ENCODE peak calls at places on chromosomes 7 and 10, in eight cellular contexts. One of them, this sample, is unnamed.
A peak's percentile ranks its signal among the peaks of the same experiment; 100 is the strongest.

GRCh38 chr10:68982389-68982788 is 6.2 kb upstream of the KIFBP start:
- DNase-seq in osteocyte: no peak
- DNase-seq in thoracic aorta: no peak
- DNase-seq in GM12865: no peak
- DNase-seq in choroid plexus epithelial cell: no peak
- DNase-seq in psoas muscle: no peak
- DNase-seq in AG10803: no peak
- DNase-seq in cardiac muscle cell: no peak
- DNase-seq in this sample: no peak

GRCh38 chr7:155848691-155849690 is 36.7 kb upstream of the SHH start:
- DNase-seq in osteocyte: no peak
- DNase-seq in thoracic aorta: no peak
- DNase-seq in GM12865: no peak
- DNase-seq in choroid plexus epithelial cell: no peak
- DNase-seq in psoas muscle: no peak
- DNase-seq in AG10803: no peak
- DNase-seq in cardiac muscle cell: no peak
- DNase-seq in this sample: no peak

GRCh38 chr7:44971991-44972441 is 6.8 kb downstream of the MYO1G start:
- DNase-seq in osteocyte: no peak
- DNase-seq in thoracic aorta: no peak
- DNase-seq in GM12865: no peak
- DNase-seq in choroid plexus epithelial cell: no peak
- DNase-seq in psoas muscle: no peak
- DNase-seq in AG10803: no peak
- DNase-seq in cardiac muscle cell: no peak
- DNase-seq in this sample: no peak

GRCh38 chr7:6162331-6162620 is 110.1 kb downstream of the CYTH3 start:
- DNase-seq in osteocyte: no peak
- DNase-seq in thoracic aorta: peak; percentile 41
- DNase-seq in GM12865: no peak
- DNase-seq in choroid plexus epithelial cell: no peak
- DNase-seq in psoas muscle: peak; percentile 82
- DNase-seq in AG10803: no peak
- DNase-seq in cardiac muscle cell: no peak
- DNase-seq in this sample: no peak

GRCh38 chr7:36037121-36037662 is 115.9 kb upstream of the EEPD1 start:
- DNase-seq in osteocyte: no peak
- DNase-seq in thoracic aorta: peak; percentile 46
- DNase-seq in GM12865: no peak
- DNase-seq in choroid plexus epithelial cell: peak; percentile 95
- DNase-seq in psoas muscle: peak; percentile 62
- DNase-seq in AG10803: peak; percentile 66
- DNase-seq in cardiac muscle cell: no peak
- DNase-seq in this sample: no peak

GRCh38 chr7:25665903-25666670 is 437.8 kb upstream of the NPVF start:
- DNase-seq in osteocyte: no peak
- DNase-seq in thoracic aorta: no peak
- DNase-seq in GM12865: no peak
- DNase-seq in choroid plexus epithelial cell: no peak
- DNase-seq in psoas muscle: no peak
- DNase-seq in AG10803: no peak
- DNase-seq in cardiac muscle cell: no peak
- DNase-seq in this sample: no peak

GRCh38 chr7:24978837-24979469 is 1.0 kb downstream of the OSBPL3 start:
- DNase-seq in osteocyte: no peak
- DNase-seq in thoracic aorta: no peak
- DNase-seq in GM12865: peak; percentile 40
- DNase-seq in choroid plexus epithelial cell: no peak
- DNase-seq in psoas muscle: peak; percentile 57
- DNase-seq in AG10803: no peak
- DNase-seq in cardiac muscle cell: peak; percentile 14
- DNase-seq in this sample: no peak

GRCh38 chr7:132076301-132077049 is 499.8 kb downstream of the PLXNA4 start:
- DNase-seq in osteocyte: no peak
- DNase-seq in thoracic aorta: no peak
- DNase-seq in GM12865: no peak
- DNase-seq in choroid plexus epithelial cell: no peak
- DNase-seq in psoas muscle: no peak
- DNase-seq in AG10803: no peak
- DNase-seq in cardiac muscle cell: no peak
- DNase-seq in this sample: no peak

GRCh38 chr10:52436664-52437063 is 122.6 kb downstream of the DKK1 start:
- DNase-seq in osteocyte: no peak
- DNase-seq in thoracic aorta: no peak
- DNase-seq in GM12865: no peak
- DNase-seq in choroid plexus epithelial cell: peak; percentile 51
- DNase-seq in psoas muscle: no peak
- DNase-seq in AG10803: peak; percentile 57
- DNase-seq in cardiac muscle cell: no peak
- DNase-seq in this sample: no peak

GRCh38 chr10:93826355-93826754 is 67.4 kb upstream of the SLC35G1 start:
- DNase-seq in osteocyte: no peak
- DNase-seq in thoracic aorta: no peak
- DNase-seq in GM12865: peak; percentile 12
- DNase-seq in choroid plexus epithelial cell: peak; percentile 63
- DNase-seq in psoas muscle: no peak
- DNase-seq in AG10803: peak; percentile 20
- DNase-seq in cardiac muscle cell: no peak
- DNase-seq in this sample: no peak

GRCh38 chr10:32332299-32332750 is 14.6 kb downstream of the EPC1 start:
- DNase-seq in osteocyte: no peak
- DNase-seq in thoracic aorta: no peak
- DNase-seq in GM12865: peak; percentile 86
- DNase-seq in choroid plexus epithelial cell: no peak
- DNase-seq in psoas muscle: no peak
- DNase-seq in AG10803: no peak
- DNase-seq in cardiac muscle cell: no peak
- DNase-seq in this sample: peak; percentile 58

GRCh38 chr10:30170814-30171213 is 111.4 kb upstream of the JCAD start:
- DNase-seq in osteocyte: no peak
- DNase-seq in thoracic aorta: no peak
- DNase-seq in GM12865: no peak
- DNase-seq in choroid plexus epithelial cell: peak; percentile 33
- DNase-seq in psoas muscle: no peak
- DNase-seq in AG10803: peak; percentile 74
- DNase-seq in cardiac muscle cell: no peak
- DNase-seq in this sample: no peak

GRCh38 chr10:118842826-118843624 is 88.3 kb upstream of the CACUL1 start:
- DNase-seq in osteocyte: no peak
- DNase-seq in thoracic aorta: no peak
- DNase-seq in GM12865: no peak
- DNase-seq in choroid plexus epithelial cell: no peak
- DNase-seq in psoas muscle: no peak
- DNase-seq in AG10803: no peak
- DNase-seq in cardiac muscle cell: no peak
- DNase-seq in this sample: no peak

GRCh38 chr7:76225951-76226350 is 24.3 kb downstream of the SRRM3 start:
- DNase-seq in osteocyte: no peak
- DNase-seq in thoracic aorta: no peak
- DNase-seq in GM12865: no peak
- DNase-seq in choroid plexus epithelial cell: no peak
- DNase-seq in psoas muscle: no peak
- DNase-seq in AG10803: no peak
- DNase-seq in cardiac muscle cell: no peak
- DNase-seq in this sample: no peak

GRCh38 chr10:52378124-52378523 is 64.0 kb downstream of the DKK1 start:
- DNase-seq in osteocyte: no peak
- DNase-seq in thoracic aorta: no peak
- DNase-seq in GM12865: no peak
- DNase-seq in choroid plexus epithelial cell: no peak
- DNase-seq in psoas muscle: no peak
- DNase-seq in AG10803: no peak
- DNase-seq in cardiac muscle cell: no peak
- DNase-seq in this sample: no peak

GRCh38 chr10:2137549-2138174 is 400.3 kb upstream of the ADARB2 start:
- DNase-seq in osteocyte: no peak
- DNase-seq in thoracic aorta: no peak
- DNase-seq in GM12865: peak; percentile 25
- DNase-seq in choroid plexus epithelial cell: no peak
- DNase-seq in psoas muscle: no peak
- DNase-seq in AG10803: no peak
- DNase-seq in cardiac muscle cell: peak; percentile 52
- DNase-seq in this sample: peak; percentile 10

DNA sequence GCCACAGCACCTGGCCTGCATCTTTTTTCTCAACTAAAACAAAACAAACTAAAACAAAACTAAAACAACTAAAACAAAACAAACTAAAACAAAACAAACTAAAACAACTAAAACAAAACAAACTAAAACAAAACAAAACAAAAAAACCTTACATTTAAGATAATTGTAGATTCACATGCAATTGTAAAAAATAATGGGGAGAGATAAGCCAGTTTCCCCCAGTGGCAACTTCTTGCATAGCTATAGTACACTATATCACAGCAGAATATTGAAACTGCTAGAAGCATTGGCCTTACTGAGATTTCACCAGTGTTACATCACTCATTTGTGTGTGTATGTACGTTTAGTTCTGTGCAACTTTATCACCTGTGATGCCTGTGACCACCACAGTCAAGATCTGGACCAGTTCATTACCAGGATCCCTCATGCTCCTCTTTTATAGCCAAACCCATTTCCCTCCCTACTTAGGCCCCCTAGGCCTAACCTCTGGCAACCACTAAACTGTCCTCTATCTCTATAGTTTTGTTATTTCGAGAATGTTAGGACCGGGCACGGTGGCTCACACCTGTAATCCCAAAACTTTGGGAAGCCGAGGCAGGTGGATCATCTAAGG is 9.3 kb downstream of the FXYD4 start:
- DNase-seq in osteocyte: no peak
- DNase-seq in thoracic aorta: no peak
- DNase-seq in GM12865: no peak
- DNase-seq in choroid plexus epithelial cell: peak; percentile 66
- DNase-seq in psoas muscle: no peak
- DNase-seq in AG10803: peak; percentile 48
- DNase-seq in cardiac muscle cell: no peak
- DNase-seq in this sample: no peak
- TF ChIP-seq CTCF in osteocyte: no peak
- TF ChIP-seq CTCF in thoracic aorta: no peak
- TF ChIP-seq CTCF in GM12865: no peak
- TF ChIP-seq CTCF in choroid plexus epithelial cell: no peak
- TF ChIP-seq CTCF in psoas muscle: no peak
- TF ChIP-seq CTCF in AG10803: peak; percentile 34
- TF ChIP-seq CTCF in cardiac muscle cell: peak; percentile 15
- TF ChIP-seq CTCF in this sample: no peak

DNA sequence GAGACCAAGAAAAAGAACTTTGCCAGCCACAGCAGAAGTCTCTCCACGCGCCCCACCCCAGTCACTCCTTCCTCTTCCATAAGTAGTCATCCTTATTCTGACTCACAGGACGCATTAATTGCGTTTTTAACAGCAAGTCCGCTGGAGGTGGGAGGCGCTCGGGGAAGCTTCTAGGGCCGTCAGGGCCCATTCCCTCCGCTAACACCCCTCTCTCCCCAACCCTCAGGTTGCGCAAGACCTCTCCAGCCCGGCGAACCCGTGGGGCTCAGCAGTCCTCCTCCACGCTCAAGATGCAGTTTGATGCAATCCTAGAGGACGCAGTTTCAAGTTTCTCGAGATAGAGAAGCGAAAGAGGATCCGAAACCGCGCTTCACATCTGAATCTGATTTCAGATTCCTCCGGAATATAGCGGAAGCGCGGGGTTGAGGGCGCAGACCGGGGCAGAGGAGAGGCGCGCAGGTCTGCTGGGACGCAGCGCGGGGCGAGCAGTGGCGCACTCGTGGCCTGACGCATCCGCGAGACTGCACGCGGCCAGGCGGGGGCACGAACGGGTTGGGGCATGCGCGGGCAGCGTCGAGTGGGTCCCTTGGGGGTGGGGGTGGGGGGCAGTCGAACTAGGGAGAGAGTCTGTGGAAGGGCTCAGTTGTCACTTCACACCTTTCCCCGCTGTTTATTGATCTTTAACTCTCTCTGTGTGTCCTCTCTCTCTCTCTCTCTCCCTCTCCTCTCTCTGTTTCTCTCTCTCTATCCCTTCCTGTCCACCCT is 37.8 kb upstream of the PSAP start:
- DNase-seq in osteocyte: peak; percentile 89
- DNase-seq in thoracic aorta: peak; percentile 57
- DNase-seq in GM12865: peak; percentile 95
- DNase-seq in choroid plexus epithelial cell: peak; percentile 88
- DNase-seq in psoas muscle: peak; percentile 93
- DNase-seq in AG10803: peak; percentile 88
- DNase-seq in cardiac muscle cell: peak; percentile 66
- DNase-seq in this sample: peak; percentile 89
- TF ChIP-seq CTCF in osteocyte: no peak
- TF ChIP-seq CTCF in thoracic aorta: no peak
- TF ChIP-seq CTCF in GM12865: no peak
- TF ChIP-seq CTCF in choroid plexus epithelial cell: peak; percentile 2
- TF ChIP-seq CTCF in psoas muscle: no peak
- TF ChIP-seq CTCF in AG10803: peak; percentile 1
- TF ChIP-seq CTCF in cardiac muscle cell: peak; percentile 24
- TF ChIP-seq CTCF in this sample: peak; percentile 5

GRCh38 chr10:50452603-50453002 is 171.2 kb downstream of the SGMS1 start:
- DNase-seq in osteocyte: no peak
- DNase-seq in thoracic aorta: no peak
- DNase-seq in GM12865: peak; percentile 63
- DNase-seq in choroid plexus epithelial cell: no peak
- DNase-seq in psoas muscle: no peak
- DNase-seq in AG10803: no peak
- DNase-seq in cardiac muscle cell: no peak
- DNase-seq in this sample: peak; percentile 25

DNA sequence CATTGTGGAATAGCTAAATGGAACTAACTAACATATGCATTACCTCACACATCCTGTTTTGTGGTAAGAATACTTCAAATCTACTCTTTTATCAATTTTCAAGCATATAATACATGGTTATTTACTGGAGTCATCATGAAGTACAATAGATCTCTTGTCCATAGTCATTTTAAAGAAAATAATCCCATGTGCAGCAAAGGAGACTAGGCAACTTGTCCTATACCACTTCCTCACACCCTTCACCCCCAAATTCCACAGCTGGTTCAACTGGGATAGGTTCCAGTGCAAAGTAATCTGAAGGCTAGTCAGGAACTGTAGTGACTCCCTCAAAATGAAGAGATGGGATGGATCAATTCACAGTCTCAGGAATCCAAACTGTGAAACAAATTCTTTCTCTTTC is 176.1 kb downstream of the SGMS1 start:
- DNase-seq in osteocyte: no peak
- DNase-seq in thoracic aorta: no peak
- DNase-seq in GM12865: no peak
- DNase-seq in choroid plexus epithelial cell: no peak
- DNase-seq in psoas muscle: no peak
- DNase-seq in AG10803: no peak
- DNase-seq in cardiac muscle cell: no peak
- DNase-seq in this sample: no peak
- TF ChIP-seq CTCF in osteocyte: no peak
- TF ChIP-seq CTCF in thoracic aorta: no peak
- TF ChIP-seq CTCF in GM12865: no peak
- TF ChIP-seq CTCF in choroid plexus epithelial cell: no peak
- TF ChIP-seq CTCF in psoas muscle: no peak
- TF ChIP-seq CTCF in AG10803: no peak
- TF ChIP-seq CTCF in cardiac muscle cell: no peak
- TF ChIP-seq CTCF in this sample: no peak

GRCh38 chr10:12655940-12656339 is 306.6 kb downstream of the CAMK1D start:
- DNase-seq in osteocyte: no peak
- DNase-seq in thoracic aorta: no peak
- DNase-seq in GM12865: peak; percentile 43
- DNase-seq in choroid plexus epithelial cell: no peak
- DNase-seq in psoas muscle: no peak
- DNase-seq in AG10803: no peak
- DNase-seq in cardiac muscle cell: no peak
- DNase-seq in this sample: no peak
- TF ChIP-seq CTCF in osteocyte: no peak
- TF ChIP-seq CTCF in thoracic aorta: no peak
- TF ChIP-seq CTCF in GM12865: no peak
- TF ChIP-seq CTCF in choroid plexus epithelial cell: no peak
- TF ChIP-seq CTCF in psoas muscle: no peak
- TF ChIP-seq CTCF in AG10803: no peak
- TF ChIP-seq CTCF in cardiac muscle cell: no peak
- TF ChIP-seq CTCF in this sample: no peak

This sample was measured in GM20000.